ENCODE peak calls at places on chromosomes 3 and 15, in five cellular contexts. One of them, this sample, is unnamed.

GRCh38 chr3:27615555-27615954 is 106.6 kb downstream of the EOMES start:
- DNase-seq in GM20000: no peak
- DNase-seq in HTR-8/SVneo: no peak
- DNase-seq in neural progenitor cell: no peak
- DNase-seq in NCI-H1930: no peak
- DNase-seq in this sample: no peak

GRCh38 chr3:67048716-67049076 is 50.6 kb downstream of the KBTBD8 start:
- DNase-seq in GM20000: peak
- DNase-seq in HTR-8/SVneo: no peak
- DNase-seq in neural progenitor cell: no peak
- DNase-seq in NCI-H1930: no peak
- DNase-seq in this sample: no peak

GRCh38 chr15:50017522-50017921 is 101.5 kb downstream of the ATP8B4 start:
- DNase-seq in GM20000: no peak
- DNase-seq in HTR-8/SVneo: no peak
- DNase-seq in neural progenitor cell: no peak
- DNase-seq in NCI-H1930: no peak
- DNase-seq in this sample: no peak

GRCh38 chr3:188558343-188559068 is 404.5 kb downstream of the LPP start:
- DNase-seq in GM20000: no peak
- DNase-seq in HTR-8/SVneo: no peak
- DNase-seq in neural progenitor cell: no peak
- DNase-seq in NCI-H1930: no peak
- DNase-seq in this sample: no peak

GRCh38 chr3:60582285-60582684 is 669.0 kb downstream of the FHIT start:
- DNase-seq in GM20000: no peak
- DNase-seq in HTR-8/SVneo: no peak
- DNase-seq in neural progenitor cell: no peak
- DNase-seq in NCI-H1930: no peak
- DNase-seq in this sample: no peak

GRCh38 chr3:149955449-149955848 is 15.2 kb downstream of the PFN2 start:
- DNase-seq in GM20000: no peak
- DNase-seq in HTR-8/SVneo: no peak
- DNase-seq in neural progenitor cell: no peak
- DNase-seq in NCI-H1930: no peak
- DNase-seq in this sample: no peak

GRCh38 chr15:39657181-39657580 is 76.3 kb downstream of the THBS1 start:
- DNase-seq in GM20000: no peak
- DNase-seq in HTR-8/SVneo: no peak
- DNase-seq in neural progenitor cell: no peak
- DNase-seq in NCI-H1930: no peak
- DNase-seq in this sample: no peak

GRCh38 chr15:91627473-91628309 is 225.8 kb upstream of the SLCO3A1 start:
- DNase-seq in GM20000: no peak
- DNase-seq in HTR-8/SVneo: no peak
- DNase-seq in neural progenitor cell: no peak
- DNase-seq in NCI-H1930: no peak
- DNase-seq in this sample: no peak

GRCh38 chr15:20341901-20342605 is 199.5 kb downstream of the GOLGA6L6 start:
- DNase-seq in GM20000: peak
- DNase-seq in HTR-8/SVneo: no peak
- DNase-seq in neural progenitor cell: peak
- DNase-seq in NCI-H1930: no peak
- DNase-seq in this sample: no peak

GRCh38 chr15:93082861-93083260 is 6.2 kb downstream of the RGMA start:
- DNase-seq in GM20000: no peak
- DNase-seq in HTR-8/SVneo: no peak
- DNase-seq in neural progenitor cell: no peak
- DNase-seq in NCI-H1930: no peak
- DNase-seq in this sample: no peak

GRCh38 chr3:123629747-123630047 is 44.8 kb upstream of the HACD2 start:
- DNase-seq in GM20000: no peak
- DNase-seq in HTR-8/SVneo: no peak
- DNase-seq in neural progenitor cell: no peak
- DNase-seq in NCI-H1930: no peak
- DNase-seq in this sample: no peak

GRCh38 chr3:70989174-70989573 is 594.4 kb downstream of the FOXP1 start:
- DNase-seq in GM20000: no peak
- DNase-seq in HTR-8/SVneo: peak
- DNase-seq in neural progenitor cell: no peak
- DNase-seq in NCI-H1930: no peak
- DNase-seq in this sample: no peak

GRCh38 chr3:133943639-133944131 is 48.0 kb upstream of the RAB6B start:
- DNase-seq in GM20000: no peak
- DNase-seq in HTR-8/SVneo: peak
- DNase-seq in neural progenitor cell: no peak
- DNase-seq in NCI-H1930: no peak
- DNase-seq in this sample: peak

GRCh38 chr3:43296565-43296964 is 10.2 kb downstream of the SNRK start:
- DNase-seq in GM20000: peak
- DNase-seq in HTR-8/SVneo: no peak
- DNase-seq in neural progenitor cell: no peak
- DNase-seq in NCI-H1930: no peak
- DNase-seq in this sample: no peak

GRCh38 chr15:87527416-87527815 is 729.1 kb downstream of the NTRK3 start:
- DNase-seq in GM20000: no peak
- DNase-seq in HTR-8/SVneo: peak
- DNase-seq in neural progenitor cell: no peak
- DNase-seq in NCI-H1930: no peak
- DNase-seq in this sample: no peak

GRCh38 chr3:124258057-124258500 is 266.2 kb upstream of the ROPN1 start:
- DNase-seq in GM20000: no peak
- DNase-seq in HTR-8/SVneo: no peak
- DNase-seq in neural progenitor cell: no peak
- DNase-seq in NCI-H1930: no peak
- DNase-seq in this sample: no peak

GRCh38 chr3:38311941-38312340 is 29.8 kb downstream of the SLC22A14 start:
- DNase-seq in GM20000: no peak
- DNase-seq in HTR-8/SVneo: no peak
- DNase-seq in neural progenitor cell: no peak
- DNase-seq in NCI-H1930: no peak
- DNase-seq in this sample: no peak

GRCh38 chr15:83653639-83654378 is at the start of gene ADAMTSL3:
- DNase-seq in GM20000: no peak
- DNase-seq in HTR-8/SVneo: peak
- DNase-seq in neural progenitor cell: peak
- DNase-seq in NCI-H1930: no peak
- DNase-seq in this sample: no peak

GRCh38 chr3:46713048-46713897 is 4.4 kb downstream of the PRSS50 start:
- DNase-seq in GM20000: no peak
- DNase-seq in HTR-8/SVneo: no peak
- DNase-seq in neural progenitor cell: no peak
- DNase-seq in NCI-H1930: no peak
- DNase-seq in this sample: no peak

GRCh38 chr15:95284933-95285401 is 1045.5 kb upstream of the NR2F2 start:
- DNase-seq in GM20000: no peak
- DNase-seq in HTR-8/SVneo: no peak
- DNase-seq in neural progenitor cell: peak
- DNase-seq in NCI-H1930: no peak
- DNase-seq in this sample: no peak

GRCh38 chr15:60212536-60212935 is 185.2 kb downstream of the ANXA2 start:
- DNase-seq in GM20000: no peak
- DNase-seq in HTR-8/SVneo: peak
- DNase-seq in neural progenitor cell: peak
- DNase-seq in NCI-H1930: no peak
- DNase-seq in this sample: no peak

GRCh38 chr3:132669256-132669777 is 9.2 kb downstream of the UBA5 start:
- DNase-seq in GM20000: no peak
- DNase-seq in HTR-8/SVneo: no peak
- DNase-seq in neural progenitor cell: no peak
- DNase-seq in NCI-H1930: no peak
- DNase-seq in this sample: no peak

GRCh38 chr15:37995461-37996347 is 61.3 kb downstream of the TMCO5A start:
- DNase-seq in GM20000: peak
- DNase-seq in HTR-8/SVneo: peak
- DNase-seq in neural progenitor cell: peak
- DNase-seq in NCI-H1930: peak
- DNase-seq in this sample: peak

GRCh38 chr3:32391643-32392529 is at the start of gene CMTM7:
- DNase-seq in GM20000: peak
- DNase-seq in HTR-8/SVneo: peak
- DNase-seq in neural progenitor cell: peak
- DNase-seq in NCI-H1930: peak
- DNase-seq in this sample: no peak

GRCh38 chr3:12613250-12613649 is 50.7 kb downstream of the RAF1 start:
- DNase-seq in GM20000: no peak
- DNase-seq in HTR-8/SVneo: no peak
- DNase-seq in neural progenitor cell: no peak
- DNase-seq in NCI-H1930: no peak
- DNase-seq in this sample: no peak

GRCh38 chr3:16477054-16477453 is 36.4 kb downstream of the RFTN1 start:
- DNase-seq in GM20000: no peak
- DNase-seq in HTR-8/SVneo: no peak
- DNase-seq in neural progenitor cell: no peak
- DNase-seq in NCI-H1930: no peak
- DNase-seq in this sample: no peak

GRCh38 chr3:134325106-134325705 is 49.0 kb downstream of the AMOTL2 start:
- DNase-seq in GM20000: no peak
- DNase-seq in HTR-8/SVneo: no peak
- DNase-seq in neural progenitor cell: no peak
- DNase-seq in NCI-H1930: no peak
- DNase-seq in this sample: no peak

GRCh38 chr3:30586806-30587486 is 19.5 kb upstream of the TGFBR2 start:
- DNase-seq in GM20000: no peak
- DNase-seq in HTR-8/SVneo: no peak
- DNase-seq in neural progenitor cell: no peak
- DNase-seq in NCI-H1930: no peak
- DNase-seq in this sample: no peak

This sample was measured in AG09309.